ENCODE peak calls at places on chromosome 13, in five cellular contexts. H is AG09309, I is COR-L47, K is astrocyte, X is NCI-H1092. Q is an unnamed sample.

GRCh38 chr13:80084086-80084676 is 256.7 kb downstream of the SPRY2 start:
- DNase-seq in H (peak; percentile 94), I (peak; percentile 4), K (peak; percentile 78), X (peak; percentile 5), Q (peak; percentile 91)

GRCh38 chr13:44313674-44314073 is 60.0 kb upstream of the SERP2 start:
- DNase-seq in H (peak; percentile 61), I (no peak), K (peak; percentile 92), X (no peak), Q (no peak)

GRCh38 chr13:83878691-83879410 is 3.4 kb downstream of the SLITRK1 start:
- DNase-seq in H (no peak), I (no peak), K (no peak), X (no peak), Q (no peak)

GRCh38 chr13:30763786-30764440 is 28.6 kb downstream of the ALOX5AP start:
- DNase-seq in H (no peak), I (no peak), K (peak; percentile 20), X (no peak), Q (no peak)

GRCh38 chr13:41765020-41765419 is 195.9 kb downstream of the VWA8 start:
- DNase-seq in H (no peak), I (no peak), K (no peak), X (no peak), Q (no peak)

GRCh38 chr13:44231786-44232516 is 141.7 kb upstream of the SERP2 start:
- DNase-seq in H (peak; percentile 86), I (no peak), K (peak; percentile 96), X (no peak), Q (peak; percentile 93)

GRCh38 chr13:113291997-113292862 is 4.8 kb upstream of the LAMP1 start:
- DNase-seq in H (no peak), I (no peak), K (no peak), X (no peak), Q (no peak)

GRCh38 chr13:99028890-99029289 is 51.0 kb upstream of the DOCK9 start:
- DNase-seq in H (no peak), I (no peak), K (no peak), X (peak; percentile 15), Q (no peak)

GRCh38 chr13:110416131-110416584 is 109.1 kb downstream of the COL4A2 start:
- DNase-seq in H (no peak), I (no peak), K (no peak), X (no peak), Q (no peak)

GRCh38 chr13:38086013-38086412 is 216.4 kb upstream of the TRPC4 start:
- DNase-seq in H (no peak), I (no peak), K (no peak), X (no peak), Q (no peak)

GRCh38 chr13:100560498-100561215 is 27.9 kb downstream of the GGACT start:
- DNase-seq in H (no peak), I (no peak), K (no peak), X (no peak), Q (no peak)

GRCh38 chr13:35818577-35819165 is 312.5 kb downstream of the DCLK1 start:
- DNase-seq in H (peak; percentile 33), I (peak; percentile 27), K (no peak), X (no peak), Q (peak; percentile 27)

GRCh38 chr13:78121001-78121400 is 202.4 kb upstream of the EDNRB start:
- DNase-seq in H (no peak), I (no peak), K (no peak), X (no peak), Q (no peak)

GRCh38 chr13:70249332-70250064 is 141.2 kb upstream of the KLHL1 start:
- DNase-seq in H (no peak), I (no peak), K (peak; percentile 74), X (no peak), Q (peak; percentile 81)

GRCh38 chr13:63208811-63209210 is 1793.2 kb upstream of the PCDH20 start:
- DNase-seq in H (no peak), I (no peak), K (peak; percentile 65), X (no peak), Q (no peak)

GRCh38 chr13:113897161-113897560 is 33.3 kb upstream of the GAS6 start:
- DNase-seq in H (peak; percentile 94), I (no peak), K (peak; percentile 99), X (no peak), Q (no peak)

GRCh38 chr13:96816261-96816660 is 178.0 kb downstream of the OXGR1 start:
- DNase-seq in H (no peak), I (no peak), K (no peak), X (no peak), Q (no peak)

GRCh38 chr13:80873589-80873988 is 532.7 kb upstream of the SPRY2 start:
- DNase-seq in H (no peak), I (no peak), K (no peak), X (no peak), Q (no peak)

GRCh38 chr13:110506859-110507566 is 54.5 kb downstream of the RAB20 start:
- DNase-seq in H (no peak), I (no peak), K (no peak), X (no peak), Q (peak; percentile 66)

GRCh38 chr13:40318366-40318765 is 348.1 kb downstream of the FOXO1 start:
- DNase-seq in H (no peak), I (peak; percentile 1), K (no peak), X (peak; percentile 5), Q (peak; percentile 10)

GRCh38 chr13:99015606-99016520 is 38.0 kb upstream of the DOCK9 start:
- DNase-seq in H (no peak), I (no peak), K (no peak), X (no peak), Q (no peak)

GRCh38 chr13:22744688-22745452 is 435.9 kb upstream of the SGCG start:
- DNase-seq in H (no peak), I (no peak), K (no peak), X (no peak), Q (no peak)

Q was measured in DMS153.